ENCODE peak calls at places on chromosomes 12 and 14, in six cellular contexts. W is amniotic epithelial cell, D is A172, I is natural killer cell, G is T-helper 1 cell, B is left ventricle myocardium superior. U is an unnamed sample.

GRCh38 chr12:76943004-76943403 is 64.2 kb upstream of the CSRP2 start:
- DNase-seq in W (no peak), I (no peak), G (no peak), B (no peak), D (no peak), U (no peak)

GRCh38 chr14:104437703-104438102 is 141.9 kb upstream of the C14orf180 start:
- DNase-seq in D (no peak), W (no peak), G (no peak), B (no peak), I (no peak), U (no peak)

GRCh38 chr14:74257078-74257987 is 18.1 kb downstream of the VSX2 start:
- DNase-seq in D (no peak), I (peak), B (peak), G (peak), W (no peak), U (peak)

GRCh38 chr14:55580401-55581010 is 499 bp downstream of the KTN1 start:
- DNase-seq in D (no peak), I (peak), G (peak), B (peak), W (no peak), U (peak)

GRCh38 chr14:25698111-25698510 is 648.2 kb upstream of the STXBP6 start:
- DNase-seq in G (no peak), B (no peak), W (no peak), D (no peak), I (no peak), U (no peak)

GRCh38 chr14:34911209-34912150 is 36.3 kb upstream of the BAZ1A start:
- DNase-seq in D (peak), W (peak), G (no peak), I (no peak), B (no peak), U (no peak)

GRCh38 chr12:130014485-130014807 is 110.6 kb upstream of the TMEM132D start:
- DNase-seq in D (no peak), B (no peak), I (no peak), W (no peak), G (no peak), U (no peak)

GRCh38 chr12:65415826-65416225 is 137.3 kb downstream of the MSRB3 start:
- DNase-seq in B (no peak), G (no peak), D (no peak), W (no peak), I (no peak), U (no peak)

GRCh38 chr12:11771895-11772502 is 122.5 kb downstream of the ETV6 start:
- DNase-seq in I (no peak), B (no peak), G (peak), D (peak), W (peak), U (no peak)

GRCh38 chr12:19624401-19624930 is 185.2 kb downstream of the AEBP2 start:
- DNase-seq in W (peak), B (no peak), G (no peak), D (no peak), I (no peak), U (no peak)